ENCODE peak calls at places on chromosome 1, in seven cellular contexts. C, Z, V, Q, A, P and G are unnamed samples.

GRCh38 chr1:172135923-172136610 is 284.4 kb upstream of the C1orf105 start:
- DNase-seq in P (no peak), V (no peak), C (no peak), Q (no peak), Z (no peak), A (no peak), G (no peak)

GRCh38 chr1:245084551-245084950 is 70.2 kb upstream of the KIF26B start:
- DNase-seq in A (no peak), Q (no peak), P (no peak), V (no peak), Z (no peak), C (no peak), G (no peak)

GRCh38 chr1:229645296-229646050 is 19.4 kb downstream of the URB2 start:
- DNase-seq in V (no peak), Q (no peak), C (no peak), P (no peak), A (no peak), Z (no peak), G (no peak)

GRCh38 chr1:16371725-16372124 is 4.7 kb downstream of the SZRD1 start:
- DNase-seq in Q (no peak), A (peak; percentile 20), Z (no peak), V (no peak), P (no peak), C (no peak), G (no peak)

GRCh38 chr1:61481313-61481712 is 243.6 kb downstream of the TM2D1 start:
- DNase-seq in Z (no peak), P (no peak), Q (no peak), C (no peak), V (no peak), A (no peak), G (no peak)

GRCh38 chr1:45535988-45536766 is 14.4 kb upstream of the AKR1A1 start:
- DNase-seq in Z (no peak), Q (no peak), C (no peak), A (peak; percentile 6), V (no peak), P (no peak), G (no peak)

GRCh38 chr1:59146651-59147358 is 150.1 kb upstream of the FGGY start:
- DNase-seq in V (peak; percentile 56), A (peak; percentile 88), C (peak; percentile 51), Z (no peak), Q (peak; percentile 55), P (peak; percentile 21), G (peak; percentile 87)

GRCh38 chr1:15154480-15155036 is 1.0 kb downstream of the TMEM51 start:
- DNase-seq in Q (no peak), Z (peak; percentile 28), V (peak; percentile 49), C (no peak), P (no peak), A (peak; percentile 86), G (peak; percentile 88)

GRCh38 chr1:234760303-234760723 is 150.3 kb upstream of the IRF2BP2 start:
- DNase-seq in A (no peak), Q (no peak), P (no peak), C (peak; percentile 94), Z (no peak), V (no peak), G (peak; percentile 52)

GRCh38 chr1:174158767-174159252 is 510 bp upstream of the RABGAP1L start:
- DNase-seq in C (no peak), P (peak; percentile 1), Q (no peak), A (no peak), V (no peak), Z (no peak), G (no peak)

GRCh38 chr1:8752411-8752810 is 65.0 kb downstream of the RERE start:
- DNase-seq in C (no peak), A (no peak), P (no peak), Z (no peak), Q (no peak), V (no peak), G (no peak)

GRCh38 chr1:229047161-229047840 is 223.6 kb upstream of the RAB4A start:
- DNase-seq in Z (no peak), P (no peak), V (no peak), C (no peak), A (no peak), Q (no peak), G (peak; percentile 16)

GRCh38 chr1:43302721-43303476 is 2.1 kb downstream of the TIE1 start:
- DNase-seq in P (no peak), C (no peak), Q (no peak), Z (no peak), V (peak; percentile 76), A (peak; percentile 53), G (no peak)

GRCh38 chr1:224203243-224204016 is 20.4 kb downstream of the DEGS1 start:
- DNase-seq in V (peak; percentile 34), Z (no peak), A (no peak), P (no peak), Q (peak; percentile 74), C (peak; percentile 93), G (peak; percentile 59)

GRCh38 chr1:53400761-53401379 is 58.3 kb upstream of the DMRTB1 start:
- DNase-seq in V (no peak), C (no peak), P (no peak), Z (no peak), A (no peak), Q (no peak), G (no peak)

GRCh38 chr1:167328762-167329483 is 108.2 kb downstream of the POU2F1 start:
- DNase-seq in Z (no peak), V (peak; percentile 44), A (no peak), P (no peak), Q (peak; percentile 63), C (peak; percentile 43), G (peak; percentile 16)

GRCh38 chr1:168491527-168492164 is 52.2 kb downstream of the XCL2 start:
- DNase-seq in P (no peak), Z (no peak), Q (no peak), C (no peak), A (no peak), V (no peak), G (no peak)

GRCh38 chr1:197736689-197737088 is 38.6 kb downstream of the DENND1B start:
- DNase-seq in P (no peak), V (no peak), Z (no peak), C (no peak), A (no peak), Q (no peak), G (no peak)

GRCh38 chr1:58929667-58930325 is 145.9 kb upstream of the JUN start:
- DNase-seq in Z (no peak), A (peak; percentile 77), V (peak; percentile 86), C (no peak), P (no peak), Q (no peak), G (no peak)

GRCh38 chr1:17725811-17726582 is 29.1 kb upstream of the ACTL8 start:
- DNase-seq in C (no peak), A (no peak), P (no peak), Q (no peak), V (no peak), Z (no peak), G (peak; percentile 38)

GRCh38 chr1:1937549-1938275 is 18.6 kb upstream of the TMEM52 start:
- DNase-seq in Z (no peak), V (no peak), C (no peak), Q (no peak), A (peak; percentile 10), P (no peak), G (no peak)

GRCh38 chr1:1451696-1452364 is 2.3 kb downstream of the ATAD3C start:
- DNase-seq in P (no peak), A (no peak), V (no peak), Z (no peak), Q (no peak), C (no peak), G (no peak)

GRCh38 chr1:110583505-110583904 is 22.7 kb downstream of the KCNA2 start:
- DNase-seq in P (no peak), A (no peak), C (no peak), V (no peak), Q (no peak), Z (no peak), G (no peak)

DNA sequence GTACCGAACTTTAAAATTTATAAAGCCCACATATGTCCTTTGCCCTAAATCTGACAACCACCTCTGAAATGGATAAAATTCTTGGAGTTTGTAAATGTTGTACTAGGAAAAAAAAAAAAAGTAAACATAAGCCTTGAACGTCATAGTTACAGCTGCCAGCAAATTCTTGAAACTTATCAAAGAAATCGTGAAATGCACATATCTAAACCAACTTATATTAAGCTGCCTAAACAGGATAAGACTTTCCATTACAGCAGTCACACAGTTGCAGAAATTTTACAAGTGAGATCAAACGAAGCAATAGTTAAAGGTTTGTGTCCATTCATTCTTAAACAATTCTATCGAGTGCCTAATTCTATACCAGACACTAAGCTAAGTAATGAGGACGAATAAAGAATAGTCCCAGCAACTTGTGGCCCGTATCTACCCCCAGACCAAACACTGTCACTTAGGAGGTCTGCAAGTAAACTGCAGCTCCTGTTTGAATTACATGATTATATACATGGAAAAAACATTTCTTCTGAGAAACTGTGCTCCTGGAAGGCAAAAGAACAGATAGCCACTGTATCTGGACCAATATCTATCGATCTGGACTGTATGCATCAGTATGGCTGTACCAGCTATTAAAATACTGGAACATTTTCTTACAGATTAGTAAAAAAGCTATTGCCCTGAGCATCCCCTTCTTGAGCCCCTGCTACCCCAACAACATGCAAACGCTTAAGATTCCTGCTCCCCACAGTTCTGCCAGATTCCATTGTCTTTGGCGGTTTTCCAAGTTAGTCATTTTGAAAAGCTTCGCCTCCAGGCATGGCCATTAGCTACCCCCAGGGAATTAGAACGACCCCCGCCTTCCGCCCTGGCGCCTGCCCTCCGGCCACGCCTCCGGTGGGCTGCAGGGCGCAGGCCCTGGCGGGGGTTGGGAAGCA is 3.4 kb upstream of the SEC22B start:
- DNase-seq in Q (no peak), A (peak; percentile 74), C (peak; percentile 69), P (peak; percentile 15), Z (peak; percentile 4), V (peak; percentile 8), G (peak; percentile 12)
- H3K36me3 ChIP-seq in Q (no peaks in the 10 kb centered on the region), A (no peaks in the 10 kb centered on the region), C (no peaks in the 10 kb centered on the region), P (no peaks in the 10 kb centered on the region), Z (no peaks in the 10 kb centered on the region), V (no peaks in the 10 kb centered on the region), G (no peaks in the 10 kb centered on the region)

GRCh38 chr1:22562584-22563551 is at the start of gene EPHA8:
- DNase-seq in P (no peak), Q (no peak), V (no peak), A (no peak), Z (no peak), C (no peak), G (peak; percentile 91)
- H3K27me3 ChIP-seq in P (peaks cover 11% of the 10 kb centered on the region), Q (peaks cover 12% of the 10 kb centered on the region), V (peaks cover 72% of the 10 kb centered on the region), A (no peaks in the 10 kb centered on the region), Z (peaks cover 9% of the 10 kb centered on the region), C (peaks cover 17% of the 10 kb centered on the region), G (peaks cover 43% of the 10 kb centered on the region)

DNA sequence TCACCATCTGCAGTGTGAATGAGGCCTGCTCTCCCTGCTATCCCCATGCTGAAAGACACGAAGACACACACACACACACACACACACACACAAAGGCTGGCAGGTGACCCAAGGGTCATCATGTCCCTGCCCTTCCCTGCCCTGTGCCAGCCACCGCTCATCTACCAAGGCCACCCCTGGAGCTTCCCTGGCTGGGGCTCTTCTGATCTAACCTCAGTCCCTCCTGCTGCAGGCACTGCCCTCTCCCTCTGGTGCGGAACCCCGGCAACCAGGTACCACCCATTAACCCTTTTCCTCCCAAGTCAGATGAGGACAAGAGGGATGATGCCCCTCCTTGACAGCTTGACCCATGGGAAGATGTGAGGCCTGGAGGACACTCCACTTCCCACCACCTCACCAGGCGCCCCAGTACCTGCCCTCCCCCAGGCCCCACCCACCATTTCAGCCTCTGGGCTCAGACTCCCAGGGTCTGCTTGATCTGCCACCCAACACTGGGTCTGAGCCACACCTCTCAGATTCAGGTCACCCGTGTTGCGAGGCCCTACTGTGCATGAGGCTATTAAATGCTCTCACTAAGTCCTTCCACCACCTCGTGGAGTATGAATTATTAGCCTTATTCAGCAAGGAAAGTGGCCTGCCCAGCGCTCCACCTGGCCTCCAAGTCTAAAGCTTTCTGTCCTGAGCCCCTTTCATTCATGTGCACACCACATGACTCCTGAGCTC is 2.5 kb downstream of the SDC3 start:
- DNase-seq in P (no peak), Q (no peak), V (no peak), C (no peak), Z (no peak), A (peak; percentile 56), G (peak; percentile 34)
- H3K36me3 ChIP-seq in P (no peaks in the 10 kb centered on the region), Q (no peaks in the 10 kb centered on the region), V (no peaks in the 10 kb centered on the region), C (no peaks in the 10 kb centered on the region), Z (no peaks in the 10 kb centered on the region), A (no peaks in the 10 kb centered on the region), G (no peaks in the 10 kb centered on the region)

GRCh38 chr1:92487078-92487605 is 417 bp upstream of the GFI1 start:
- DNase-seq in Z (no peak), P (no peak), C (no peak), V (no peak), Q (no peak), A (no peak), G (no peak)
- H3K27me3 ChIP-seq in Z (peaks cover 34% of the 10 kb centered on the region), P (peaks cover 43% of the 10 kb centered on the region), C (peaks cover 53% of the 10 kb centered on the region), V (peaks cover 76% of the 10 kb centered on the region), Q (peaks cover 35% of the 10 kb centered on the region), A (peaks cover 2% of the 10 kb centered on the region), G (peaks cover 85% of the 10 kb centered on the region)